ENCODE peak calls at places on chromosomes 6 and 20, in four cellular contexts. V is testis, E is AG09309, O is type B pancreatic cell. K is an unnamed sample.

GRCh38 chr20:43761396-43762340 is 34.9 kb upstream of the GTSF1L start:
- DNase-seq in E (no peak), O (no peak), V (no peak), K (no peak)

GRCh38 chr20:5621305-5621704 is 128.9 kb upstream of the SHLD1 start:
- DNase-seq in E (no peak), V (no peak), O (no peak), K (no peak)

GRCh38 chr20:4866429-4866828 is 134.9 kb downstream of the SLC23A2 start:
- DNase-seq in E (no peak), O (no peak), V (no peak), K (no peak)

GRCh38 chr20:57465486-57465885 is 59.5 kb downstream of the CTCFL start:
- DNase-seq in O (no peak), E (no peak), V (no peak), K (no peak)

GRCh38 chr20:48695738-48696137 is 132.1 kb downstream of the PREX1 start:
- DNase-seq in O (no peak), E (no peak), V (no peak), K (no peak)

GRCh38 chr20:49578436-49578835 is 10.5 kb upstream of the PTGIS start:
- DNase-seq in V (no peak), E (no peak), O (no peak), K (no peak)

GRCh38 chr6:125867483-125867935 is 76.7 kb downstream of the NCOA7 start:
- DNase-seq in V (no peak), E (peak), O (no peak), K (no peak)

GRCh38 chr6:170441316-170441715 is 111.8 kb downstream of the PSMB1 start:
- DNase-seq in E (no peak), O (no peak), V (peak), K (no peak)

GRCh38 chr6:155436981-155437749 is 18.5 kb downstream of the NOX3 start:
- DNase-seq in O (no peak), E (no peak), V (peak), K (no peak)

GRCh38 chr6:125812394-125813231 is 21.9 kb downstream of the NCOA7 start:
- DNase-seq in E (peak), O (no peak), V (no peak), K (no peak)

GRCh38 chr6:7546832-7547714 is 5.6 kb downstream of the DSP start:
- DNase-seq in V (no peak), O (no peak), E (no peak), K (no peak)

GRCh38 chr6:53960311-53960710 is 150.9 kb upstream of the MLIP start:
- DNase-seq in O (no peak), V (no peak), E (peak), K (no peak)

GRCh38 chr6:157459327-157459726 is 78.3 kb downstream of the ZDHHC14 start:
- DNase-seq in E (no peak), O (no peak), V (no peak), K (no peak)

GRCh38 chr6:149216459-149216858 is 101.1 kb upstream of the TAB2 start:
- DNase-seq in V (no peak), E (no peak), O (no peak), K (no peak)

GRCh38 chr6:116511424-116512131 is at the start of gene CALHM5:
- DNase-seq in O (no peak), E (peak), V (peak), K (no peak)

GRCh38 chr6:16216501-16217155 is 21.8 kb upstream of the GMPR start:
- DNase-seq in E (no peak), O (no peak), V (peak), K (no peak)

GRCh38 chr6:143878272-143878760 is 14.0 kb downstream of the ZC2HC1B start:
- DNase-seq in E (no peak), O (no peak), V (no peak), K (no peak)

GRCh38 chr6:72643214-72643613 is 21.4 kb downstream of the KCNQ5 start:
- DNase-seq in V (no peak), E (no peak), O (no peak), K (no peak)

GRCh38 chr6:6494677-6495076 is 93.8 kb upstream of the LY86 start:
- DNase-seq in O (no peak), V (peak), E (no peak), K (no peak)

GRCh38 chr6:25469797-25470388 is 182.1 kb upstream of the SCGN start:
- DNase-seq in O (no peak), E (no peak), V (no peak), K (no peak)
- TF ChIP-seq CTCF in O (peak), E (no peak), V (no peak), K (no peak)

GRCh38 chr6:64477311-64477850 is 841.8 kb downstream of the PHF3 start:
- DNase-seq in E (no peak), V (no peak), O (no peak), K (no peak)

GRCh38 chr6:64483956-64484499 is 848.4 kb downstream of the PHF3 start:
- DNase-seq in O (no peak), V (no peak), E (no peak), K (no peak)

GRCh38 chr6:64479134-64479533 is 843.5 kb downstream of the PHF3 start:
- DNase-seq in O (no peak), V (no peak), E (no peak), K (no peak)
- TF ChIP-seq CTCF in O (no peak), V (no peak), E (no peak), K (no peak)

GRCh38 chr6:113620372-113620771 is 236.8 kb upstream of the MARCKS start:
- DNase-seq in O (no peak), E (no peak), V (no peak), K (no peak)

GRCh38 chr6:113623124-113623523 is 234.0 kb upstream of the MARCKS start:
- DNase-seq in V (no peak), O (no peak), E (no peak), K (no peak)

GRCh38 chr6:113625850-113626249 is 231.3 kb upstream of the MARCKS start:
- DNase-seq in O (no peak), V (no peak), E (no peak), K (no peak)

GRCh38 chr6:113619077-113619476 is 238.1 kb upstream of the MARCKS start:
- DNase-seq in E (no peak), O (no peak), V (no peak), K (no peak)

DNA sequence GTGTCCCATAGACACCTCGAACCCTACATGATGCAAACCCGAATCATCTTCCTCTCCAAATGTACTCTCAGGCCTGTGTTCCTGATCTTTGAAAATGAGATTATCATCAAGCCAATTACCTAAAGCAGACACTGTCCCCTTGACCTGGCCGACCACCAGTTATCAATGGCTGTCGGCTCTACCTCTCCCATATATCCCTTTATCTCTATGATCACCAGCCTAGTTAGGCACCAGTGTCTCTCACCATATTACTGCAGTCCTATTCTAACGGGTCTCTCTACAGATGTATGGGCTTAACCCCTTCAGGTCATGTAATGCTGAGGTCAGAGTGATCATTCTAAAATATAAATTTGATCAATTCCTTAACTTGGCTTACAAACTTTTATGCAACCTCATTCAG is 234.9 kb upstream of the MARCKS start:
- DNase-seq in V (no peak), E (no peak), O (no peak), K (no peak)
- TF ChIP-seq CTCF in V (no peak), E (no peak), O (no peak), K (no peak)

GRCh38 chr6:40623931-40624330 is 36.8 kb upstream of the LRFN2 start:
- DNase-seq in E (no peak), O (no peak), V (no peak), K (no peak)

GRCh38 chr6:40623178-40623577 is 36.0 kb upstream of the LRFN2 start:
- DNase-seq in E (no peak), V (no peak), O (no peak), K (no peak)

GRCh38 chr6:40620546-40620945 is 33.4 kb upstream of the LRFN2 start:
- DNase-seq in V (no peak), E (no peak), O (no peak), K (no peak)
- TF ChIP-seq CTCF in V (no peak), E (no peak), O (no peak), K (no peak)

K was measured in vagina.